ENCODE peak calls at places on chromosomes 5 and 9, in six cellular contexts. Y is fibroblast of mammary gland; F is A172; C is hepatocyte; T is D341Med; H is activated CD4-positive, alpha-beta T cell treated with anti-CD3 and anti-CD28 coated beads, Interleukin-2, amount 10 ng/mL, durations not matched to agents 7 days and 5 days. W is an unnamed sample.

GRCh38 chr9:99922711-99923030 is 16.2 kb downstream of the STX17 start:
- DNase-seq in F (no peak), T (no peak), H (no peak), C (no peak), Y (no peak), W (no peak)

GRCh38 chr5:170571331-170571731 is 67.5 kb downstream of the KCNIP1 start:
- DNase-seq in F (peak; percentile 86), Y (peak; percentile 37), T (no peak), C (peak; percentile 57), H (no peak), W (no peak)

GRCh38 chr9:73081979-73082657 is 69.5 kb upstream of the ANXA1 start:
- DNase-seq in H (no peak), Y (peak; percentile 67), F (peak; percentile 32), T (peak; percentile 56), C (peak; percentile 75), W (peak; percentile 23)

GRCh38 chr5:176415240-176416122 is 858 bp downstream of the CLTB start:
- DNase-seq in T (no peak), C (peak; percentile 65), F (peak; percentile 57), H (no peak), Y (peak; percentile 54), W (peak; percentile 11)

GRCh38 chr5:138653502-138653901 is 78.3 kb upstream of the HSPA9 start:
- DNase-seq in C (peak; percentile 46), Y (peak; percentile 35), T (no peak), F (peak; percentile 69), H (no peak), W (no peak)

GRCh38 chr5:179401-179800 is 11.9 kb upstream of the LRRC14B start:
- DNase-seq in Y (no peak), H (no peak), C (no peak), F (no peak), T (no peak), W (no peak)

GRCh38 chr9:84230355-84231136 is 110.0 kb downstream of the SLC28A3 start:
- DNase-seq in C (peak; percentile 39), H (no peak), T (no peak), Y (peak; percentile 18), F (no peak), W (no peak)

GRCh38 chr9:26271495-26272122 is 593.4 kb upstream of the TUSC1 start:
- DNase-seq in C (no peak), T (no peak), F (peak; percentile 83), Y (no peak), H (no peak), W (no peak)

GRCh38 chr9:110351009-110351467 is 13.4 kb upstream of the TXNDC8 start:
- DNase-seq in F (peak; percentile 99), C (no peak), Y (peak; percentile 85), H (no peak), T (no peak), W (no peak)

GRCh38 chr5:27130587-27130986 is 92.2 kb upstream of the CDH9 start:
- DNase-seq in H (no peak), T (no peak), F (peak; percentile 13), C (no peak), Y (peak; percentile 43), W (no peak)

GRCh38 chr9:15299374-15299939 is 7.6 kb downstream of the TTC39B start:
- DNase-seq in C (no peak), H (peak; percentile 74), T (no peak), Y (no peak), F (no peak), W (peak; percentile 75)

GRCh38 chr9:101485873-101486692 is 47.6 kb upstream of the RNF20 start:
- DNase-seq in H (no peak), Y (peak; percentile 27), F (no peak), C (peak; percentile 46), T (peak; percentile 67), W (no peak)

GRCh38 chr5:172133359-172134029 is 54.5 kb downstream of the STK10 start:
- DNase-seq in C (no peak), Y (peak; percentile 98), H (no peak), F (peak; percentile 94), T (no peak), W (peak; percentile 49)